ENCODE peak calls at places on chromosomes 12 and 14, in eight cellular contexts. S is cardiac muscle cell; W is CD4-positive, CD25-positive, alpha-beta regulatory T cell; I is HuH-7; R is AG20443; O is esophagus squamous epithelium; N is GM12865; P is astrocyte of the spinal cord. D is an unnamed sample.
A peak's percentile ranks its signal among the peaks of the same experiment; 100 is the strongest.

GRCh38 chr14:96265387-96265786 is 9.4 kb downstream of the BDKRB1 start:
- DNase-seq in S (no peak), W (no peak), I (no peak), R (no peak), O (no peak), N (no peak), P (no peak), D (no peak)

GRCh38 chr14:33693237-33693636 is 257.6 kb downstream of the EGLN3 start:
- DNase-seq in S (no peak), W (no peak), I (no peak), R (peak; percentile 34), O (no peak), N (no peak), P (peak; percentile 88), D (peak; percentile 45)

GRCh38 chr12:78002878-78003277 is 172.2 kb downstream of the NAV3 start:
- DNase-seq in S (no peak), W (no peak), I (no peak), R (no peak), O (no peak), N (no peak), P (no peak), D (no peak)

GRCh38 chr14:100775351-100775830 is 48.7 kb downstream of the DLK1 start:
- DNase-seq in S (no peak), W (no peak), I (no peak), R (no peak), O (no peak), N (no peak), P (no peak), D (no peak)

GRCh38 chr12:40171501-40171900 is 53.3 kb upstream of the LRRK2 start:
- DNase-seq in S (no peak), W (no peak), I (no peak), R (no peak), O (no peak), N (no peak), P (no peak), D (no peak)

GRCh38 chr12:72570601-72571000 is 298.4 kb downstream of the TRHDE start:
- DNase-seq in S (peak; percentile 51), W (no peak), I (peak; percentile 8), R (no peak), O (no peak), N (peak; percentile 14), P (no peak), D (no peak)

GRCh38 chr14:94897092-94897491 is 127.2 kb upstream of the GSC start:
- DNase-seq in S (no peak), W (no peak), I (no peak), R (peak; percentile 82), O (no peak), N (no peak), P (peak; percentile 29), D (no peak)

GRCh38 chr14:94936411-94936892 is 166.5 kb upstream of the GSC start:
- DNase-seq in S (no peak), W (no peak), I (no peak), R (peak; percentile 85), O (no peak), N (no peak), P (peak; percentile 17), D (peak; percentile 34)

GRCh38 chr14:102421366-102422057 is 58.8 kb downstream of the TECPR2 start:
- DNase-seq in S (no peak), W (no peak), I (no peak), R (no peak), O (no peak), N (no peak), P (no peak), D (no peak)